ENCODE peak calls at places on chromosome 2, in six cellular contexts. One of them, this sample, is unnamed.

GRCh38 chr2:200765139-200765951 is 46.4 kb upstream of the BZW1 start:
- DNase-seq in heart right ventricle: no peak
- DNase-seq in Peyer's patch: no peak
- DNase-seq in CD8-positive, alpha-beta T cell: no peak
- DNase-seq in ovary: no peak
- DNase-seq in HCT116: peak; percentile 88
- DNase-seq in this sample: no peak

GRCh38 chr2:15802657-15803056 is 137.7 kb upstream of the MYCN start:
- DNase-seq in heart right ventricle: no peak
- DNase-seq in Peyer's patch: no peak
- DNase-seq in CD8-positive, alpha-beta T cell: no peak
- DNase-seq in ovary: no peak
- DNase-seq in HCT116: no peak
- DNase-seq in this sample: no peak

GRCh38 chr2:218224206-218224605 is 7.2 kb downstream of the ARPC2 start:
- DNase-seq in heart right ventricle: no peak
- DNase-seq in Peyer's patch: no peak
- DNase-seq in CD8-positive, alpha-beta T cell: no peak
- DNase-seq in ovary: no peak
- DNase-seq in HCT116: no peak
- DNase-seq in this sample: no peak

GRCh38 chr2:1972428-1972827 is 228.1 kb upstream of the PXDN start:
- DNase-seq in heart right ventricle: no peak
- DNase-seq in Peyer's patch: no peak
- DNase-seq in CD8-positive, alpha-beta T cell: no peak
- DNase-seq in ovary: no peak
- DNase-seq in HCT116: no peak
- DNase-seq in this sample: no peak

GRCh38 chr2:37786854-37787253 is 115.4 kb upstream of the CDC42EP3 start:
- DNase-seq in heart right ventricle: no peak
- DNase-seq in Peyer's patch: no peak
- DNase-seq in CD8-positive, alpha-beta T cell: no peak
- DNase-seq in ovary: no peak
- DNase-seq in HCT116: no peak
- DNase-seq in this sample: peak; percentile 65

GRCh38 chr2:56207760-56208159 is 24.0 kb downstream of the CCDC85A start:
- DNase-seq in heart right ventricle: no peak
- DNase-seq in Peyer's patch: no peak
- DNase-seq in CD8-positive, alpha-beta T cell: no peak
- DNase-seq in ovary: no peak
- DNase-seq in HCT116: no peak
- DNase-seq in this sample: no peak

GRCh38 chr2:19712850-19713249 is 188.9 kb downstream of the TTC32 start:
- DNase-seq in heart right ventricle: no peak
- DNase-seq in Peyer's patch: no peak
- DNase-seq in CD8-positive, alpha-beta T cell: no peak
- DNase-seq in ovary: no peak
- DNase-seq in HCT116: no peak
- DNase-seq in this sample: no peak

GRCh38 chr2:158893057-158893456 is 75.4 kb upstream of the TANC1 start:
- DNase-seq in heart right ventricle: no peak
- DNase-seq in Peyer's patch: no peak
- DNase-seq in CD8-positive, alpha-beta T cell: no peak
- DNase-seq in ovary: peak; percentile 53
- DNase-seq in HCT116: no peak
- DNase-seq in this sample: no peak

GRCh38 chr2:100483892-100484291 is 13.6 kb downstream of the NMS start:
- DNase-seq in heart right ventricle: no peak
- DNase-seq in Peyer's patch: no peak
- DNase-seq in CD8-positive, alpha-beta T cell: no peak
- DNase-seq in ovary: no peak
- DNase-seq in HCT116: no peak
- DNase-seq in this sample: no peak

GRCh38 chr2:61636686-61637085 is 98.5 kb upstream of the XPO1 start:
- DNase-seq in heart right ventricle: no peak
- DNase-seq in Peyer's patch: no peak
- DNase-seq in CD8-positive, alpha-beta T cell: no peak
- DNase-seq in ovary: no peak
- DNase-seq in HCT116: no peak
- DNase-seq in this sample: no peak

GRCh38 chr2:86482034-86482433 is 40.9 kb downstream of the KDM3A start:
- DNase-seq in heart right ventricle: no peak
- DNase-seq in Peyer's patch: no peak
- DNase-seq in CD8-positive, alpha-beta T cell: no peak
- DNase-seq in ovary: no peak
- DNase-seq in HCT116: no peak
- DNase-seq in this sample: no peak

GRCh38 chr2:192500550-192501200 is 305.9 kb upstream of the TMEFF2 start:
- DNase-seq in heart right ventricle: no peak
- DNase-seq in Peyer's patch: no peak
- DNase-seq in CD8-positive, alpha-beta T cell: no peak
- DNase-seq in ovary: no peak
- DNase-seq in HCT116: peak; percentile 66
- DNase-seq in this sample: no peak

GRCh38 chr2:44949329-44950151 is 8.0 kb downstream of the SIX3 start:
- DNase-seq in heart right ventricle: no peak
- DNase-seq in Peyer's patch: no peak
- DNase-seq in CD8-positive, alpha-beta T cell: no peak
- DNase-seq in ovary: no peak
- DNase-seq in HCT116: no peak
- DNase-seq in this sample: peak; percentile 43

GRCh38 chr2:10448646-10449480 is 736 bp upstream of the ODC1 start:
- DNase-seq in heart right ventricle: peak; percentile 26
- DNase-seq in Peyer's patch: peak; percentile 97
- DNase-seq in CD8-positive, alpha-beta T cell: peak; percentile 89
- DNase-seq in ovary: no peak
- DNase-seq in HCT116: peak; percentile 77
- DNase-seq in this sample: peak; percentile 92

GRCh38 chr2:235968616-235969324 is 199.4 kb downstream of the GBX2 start:
- DNase-seq in heart right ventricle: peak; percentile 31
- DNase-seq in Peyer's patch: peak; percentile 31
- DNase-seq in CD8-positive, alpha-beta T cell: no peak
- DNase-seq in ovary: no peak
- DNase-seq in HCT116: no peak
- DNase-seq in this sample: no peak

GRCh38 chr2:238169708-238170251 is 11.0 kb downstream of the ERFE start:
- DNase-seq in heart right ventricle: no peak
- DNase-seq in Peyer's patch: no peak
- DNase-seq in CD8-positive, alpha-beta T cell: no peak
- DNase-seq in ovary: no peak
- DNase-seq in HCT116: no peak
- DNase-seq in this sample: no peak
- H3K4me3 ChIP-seq in heart right ventricle: no peak overlapping the region
- H3K4me3 ChIP-seq in Peyer's patch: no peak overlapping the region
- H3K4me3 ChIP-seq in CD8-positive, alpha-beta T cell: no peak overlapping the region
- H3K4me3 ChIP-seq in ovary: no peak overlapping the region
- H3K4me3 ChIP-seq in HCT116: no peak overlapping the region
- H3K4me3 ChIP-seq in this sample: no peak overlapping the region

GRCh38 chr2:68832161-68832869 is 38.9 kb downstream of the BMP10 start:
- DNase-seq in heart right ventricle: peak; percentile 30
- DNase-seq in Peyer's patch: peak; percentile 80
- DNase-seq in CD8-positive, alpha-beta T cell: no peak
- DNase-seq in ovary: peak; percentile 49
- DNase-seq in HCT116: no peak
- DNase-seq in this sample: peak; percentile 65
- H3K4me1 ChIP-seq in heart right ventricle: peaks cover 39% of the 10 kb centered on the region
- H3K4me1 ChIP-seq in Peyer's patch: peaks cover 26% of the 10 kb centered on the region
- H3K4me1 ChIP-seq in CD8-positive, alpha-beta T cell: peaks cover 51% of the 10 kb centered on the region
- H3K4me1 ChIP-seq in ovary: peaks cover 14% of the 10 kb centered on the region
- H3K4me1 ChIP-seq in HCT116: peaks cover 6% of the 10 kb centered on the region
- H3K4me1 ChIP-seq in this sample: peaks cover 17% of the 10 kb centered on the region

GRCh38 chr2:35871672-35872071 is 483.9 kb upstream of the CRIM1 start:
- DNase-seq in heart right ventricle: no peak
- DNase-seq in Peyer's patch: no peak
- DNase-seq in CD8-positive, alpha-beta T cell: no peak
- DNase-seq in ovary: no peak
- DNase-seq in HCT116: peak; percentile 1
- DNase-seq in this sample: no peak

GRCh38 chr2:35873921-35874320 is 481.7 kb upstream of the CRIM1 start:
- DNase-seq in heart right ventricle: no peak
- DNase-seq in Peyer's patch: no peak
- DNase-seq in CD8-positive, alpha-beta T cell: no peak
- DNase-seq in ovary: no peak
- DNase-seq in HCT116: no peak
- DNase-seq in this sample: no peak
- TF ChIP-seq CTCF in heart right ventricle: no peak
- TF ChIP-seq CTCF in Peyer's patch: no peak
- TF ChIP-seq CTCF in CD8-positive, alpha-beta T cell: no peak
- TF ChIP-seq CTCF in ovary: no peak
- TF ChIP-seq CTCF in HCT116: no peak
- TF ChIP-seq CTCF in this sample: no peak

DNA sequence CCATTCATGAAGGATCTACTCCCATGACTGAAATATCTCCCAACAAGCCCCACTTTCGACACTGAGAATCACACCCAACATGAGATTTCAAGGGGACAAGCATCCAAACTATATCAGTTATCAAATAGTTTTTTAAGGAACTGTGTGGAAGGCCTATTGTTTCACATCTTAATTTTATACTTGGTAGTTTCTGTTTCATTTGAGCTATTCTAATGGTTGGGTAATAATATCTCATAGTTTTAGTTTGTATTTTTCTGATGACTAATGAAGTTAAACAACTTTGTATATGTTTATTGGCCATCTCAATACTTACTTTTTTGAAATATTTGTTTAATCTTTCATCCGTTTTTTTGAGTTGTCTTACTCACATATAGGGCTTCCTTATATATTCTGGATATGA is 135.0 kb downstream of the SCG2 start:
- DNase-seq in heart right ventricle: no peak
- DNase-seq in Peyer's patch: no peak
- DNase-seq in CD8-positive, alpha-beta T cell: no peak
- DNase-seq in ovary: no peak
- DNase-seq in HCT116: no peak
- DNase-seq in this sample: no peak
- H3K4me3 ChIP-seq in heart right ventricle: no peak overlapping the region
- H3K4me3 ChIP-seq in Peyer's patch: no peak overlapping the region
- H3K4me3 ChIP-seq in CD8-positive, alpha-beta T cell: no peak overlapping the region
- H3K4me3 ChIP-seq in ovary: no peak overlapping the region
- H3K4me3 ChIP-seq in HCT116: no peak overlapping the region
- H3K4me3 ChIP-seq in this sample: no peak overlapping the region

This sample was measured in mucosa of descending colon.